ENCODE peak calls at places on chromosomes 12 and 14, in six cellular contexts. A is HL-60, S is K562, E is A549, T is SK-N-SH, I is HepG2. D is an unnamed sample.

GRCh38 chr14:103070263-103070885 is 13.0 kb upstream of the CDC42BPB start:
- DNase-seq in A (no peak), S (no peak), E (no peak), T (no peak), I (no peak), D (no peak)

GRCh38 chr14:99476864-99477263 is 3.8 kb downstream of the SETD3 start:
- DNase-seq in A (peak), S (no peak), E (no peak), T (no peak), I (no peak), D (no peak)

GRCh38 chr12:105705765-105706164 is 375.3 kb downstream of the C12orf75 start:
- DNase-seq in A (peak), S (peak), E (peak), T (peak), I (peak), D (peak)

GRCh38 chr12:510071-510825 is 50.5 kb downstream of the B4GALNT3 start:
- DNase-seq in A (no peak), S (no peak), E (no peak), T (peak), I (no peak), D (no peak)

GRCh38 chr12:31651893-31652521 is 7.5 kb upstream of the ETFBKMT start:
- DNase-seq in A (no peak), S (peak), E (no peak), T (peak), I (no peak), D (no peak)

GRCh38 chr12:41112903-41113302 is 75.2 kb upstream of the PDZRN4 start:
- DNase-seq in A (no peak), S (no peak), E (no peak), T (no peak), I (no peak), D (no peak)

GRCh38 chr12:88836156-88836555 is 255.9 kb upstream of the KITLG start:
- DNase-seq in A (no peak), S (no peak), E (no peak), T (no peak), I (peak), D (no peak)

GRCh38 chr12:104596876-104597833 is 140.4 kb downstream of the CHST11 start:
- DNase-seq in A (no peak), S (no peak), E (no peak), T (no peak), I (no peak), D (no peak)

GRCh38 chr14:41606249-41607118 is at the start of gene LRFN5:
- DNase-seq in A (no peak), S (no peak), E (no peak), T (peak), I (no peak), D (no peak)

GRCh38 chr12:117596968-117597367 is 235.5 kb upstream of the NOS1 start:
- DNase-seq in A (no peak), S (no peak), E (no peak), T (no peak), I (no peak), D (peak)

GRCh38 chr12:60335765-60336164 is 739.9 kb downstream of the SLC16A7 start:
- DNase-seq in A (no peak), S (no peak), E (no peak), T (no peak), I (no peak), D (no peak)

GRCh38 chr14:21014761-21015190 is 10.1 kb downstream of the NDRG2 start:
- DNase-seq in A (peak), S (peak), E (peak), T (peak), I (peak), D (peak)

GRCh38 chr14:104690266-104690711 is 871 bp downstream of the INF2 start:
- DNase-seq in A (no peak), S (no peak), E (no peak), T (no peak), I (no peak), D (no peak)

GRCh38 chr12:123986374-123986920 is 13.4 kb downstream of the ZNF664 start:
- DNase-seq in A (no peak), S (no peak), E (no peak), T (no peak), I (no peak), D (no peak)

GRCh38 chr14:95359974-95360826 is 40.5 kb upstream of the CLMN start:
- DNase-seq in A (no peak), S (no peak), E (no peak), T (no peak), I (no peak), D (no peak)

GRCh38 chr12:68893741-68894140 is 39.2 kb downstream of the CPM start:
- DNase-seq in A (no peak), S (no peak), E (no peak), T (no peak), I (no peak), D (no peak)

GRCh38 chr14:50089213-50089612 is 27.2 kb downstream of the VCPKMT start:
- DNase-seq in A (no peak), S (peak), E (no peak), T (no peak), I (no peak), D (no peak)

GRCh38 chr14:50531595-50532501 is 521 bp downstream of the MAP4K5 start:
- DNase-seq in A (peak), S (peak), E (no peak), T (peak), I (no peak), D (no peak)

GRCh38 chr12:76176935-76177334 is 92.5 kb upstream of the NAP1L1 start:
- DNase-seq in A (no peak), S (no peak), E (no peak), T (no peak), I (no peak), D (no peak)

GRCh38 chr12:54658306-54659264 is 10.4 kb upstream of the DCD start:
- DNase-seq in A (peak), S (peak), E (peak), T (peak), I (peak), D (peak)

GRCh38 chr12:117986705-117987469 is 18.1 kb upstream of the KSR2 start:
- DNase-seq in A (no peak), S (no peak), E (peak), T (no peak), I (no peak), D (no peak)

GRCh38 chr12:7091660-7092228 is 501 bp downstream of the C1R start:
- DNase-seq in A (no peak), S (no peak), E (no peak), T (no peak), I (no peak), D (no peak)

GRCh38 chr12:53714004-53714403 is 13.2 kb downstream of the CALCOCO1 start:
- DNase-seq in A (no peak), S (no peak), E (no peak), T (no peak), I (no peak), D (no peak)

GRCh38 chr14:37343307-37344094 is 145.8 kb downstream of the MIPOL1 start:
- DNase-seq in A (no peak), S (no peak), E (no peak), T (no peak), I (no peak), D (no peak)

GRCh38 chr12:22234561-22234960 is 99.9 kb downstream of the ST8SIA1 start:
- DNase-seq in A (no peak), S (no peak), E (no peak), T (no peak), I (no peak), D (no peak)

GRCh38 chr14:42214981-42215491 is 608.4 kb downstream of the LRFN5 start:
- DNase-seq in A (no peak), S (no peak), E (no peak), T (no peak), I (no peak), D (peak)

GRCh38 chr14:72607386-72608125 is 286.3 kb downstream of the DPF3 start:
- DNase-seq in A (no peak), S (no peak), E (no peak), T (no peak), I (no peak), D (no peak)

GRCh38 chr12:37548266-37548805 is 768.2 kb upstream of the ALG10B start:
- DNase-seq in A (no peak), S (no peak), E (no peak), T (no peak), I (no peak), D (no peak)

GRCh38 chr12:62371661-62372060 is 95.0 kb upstream of the MON2 start:
- DNase-seq in A (no peak), S (no peak), E (no peak), T (no peak), I (no peak), D (no peak)

GRCh38 chr14:97407701-97408407 is 610.7 kb downstream of the VRK1 start:
- DNase-seq in A (no peak), S (no peak), E (no peak), T (no peak), I (no peak), D (no peak)

GRCh38 chr12:116910645-116911449 is at the start of gene FBXW8:
- DNase-seq in A (peak), S (peak), E (peak), T (peak), I (peak), D (no peak)

GRCh38 chr14:90487031-90487430 is 90.2 kb downstream of the CALM1 start:
- DNase-seq in A (no peak), S (no peak), E (no peak), T (peak), I (no peak), D (no peak)

GRCh38 chr12:5295151-5295550 is 136.8 kb upstream of the NTF3 start:
- DNase-seq in A (no peak), S (no peak), E (no peak), T (no peak), I (no peak), D (no peak)
- TF ChIP-seq REST in A (no peak), S (no peak), E (no peak), T (no peak), I (no peak), D (no peak)

DNA sequence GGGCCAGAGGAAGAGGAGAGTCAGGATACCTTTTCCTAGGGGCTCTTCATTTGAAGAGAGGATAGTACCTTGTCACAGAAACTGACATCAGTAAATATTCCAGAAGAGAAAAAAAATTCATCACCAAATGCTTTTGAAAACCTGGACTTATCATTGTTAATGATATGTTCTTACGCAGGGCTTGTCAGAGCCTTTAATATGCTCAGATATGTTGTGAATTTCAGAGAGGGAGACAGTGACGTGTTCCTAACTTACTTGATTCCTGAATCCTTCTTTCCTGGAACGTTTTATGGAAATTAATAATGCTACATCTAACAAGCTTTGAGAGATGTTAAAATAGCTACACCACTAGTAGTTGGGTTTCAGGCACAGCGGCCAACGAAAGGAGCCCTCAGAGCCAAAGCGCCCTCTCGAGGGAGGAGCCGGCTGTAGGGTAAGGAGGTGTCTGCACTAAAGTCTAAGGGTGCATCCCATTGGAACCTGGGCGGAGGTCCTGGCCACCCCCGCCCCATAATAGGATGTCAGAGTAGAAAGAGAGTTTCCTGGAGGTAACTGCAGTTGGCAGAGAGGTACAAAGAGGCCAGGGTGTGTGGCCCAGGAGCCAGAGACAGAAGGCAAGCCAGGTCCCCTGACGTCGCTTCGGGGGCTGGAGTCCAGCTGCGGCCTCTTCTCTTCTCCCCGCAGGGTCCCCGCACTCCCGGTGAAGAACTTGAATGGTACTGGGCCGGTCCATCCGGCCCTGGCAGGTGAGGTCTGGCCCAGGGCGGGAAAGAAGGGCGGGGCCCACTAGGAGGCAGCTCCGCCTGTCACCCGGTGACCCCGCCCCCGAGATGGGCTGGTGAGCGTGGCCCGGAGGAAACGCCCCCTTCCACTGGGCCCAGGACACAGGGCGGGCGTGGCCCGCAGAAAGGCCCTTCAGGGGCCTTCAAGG is 36.2 kb downstream of the DTX1 start:
- DNase-seq in A (peak), S (peak), E (peak), T (no peak), I (no peak), D (no peak)
- TF ChIP-seq REST in A (no peak), S (no peak), E (no peak), T (no peak), I (no peak), D (no peak)

DNA sequence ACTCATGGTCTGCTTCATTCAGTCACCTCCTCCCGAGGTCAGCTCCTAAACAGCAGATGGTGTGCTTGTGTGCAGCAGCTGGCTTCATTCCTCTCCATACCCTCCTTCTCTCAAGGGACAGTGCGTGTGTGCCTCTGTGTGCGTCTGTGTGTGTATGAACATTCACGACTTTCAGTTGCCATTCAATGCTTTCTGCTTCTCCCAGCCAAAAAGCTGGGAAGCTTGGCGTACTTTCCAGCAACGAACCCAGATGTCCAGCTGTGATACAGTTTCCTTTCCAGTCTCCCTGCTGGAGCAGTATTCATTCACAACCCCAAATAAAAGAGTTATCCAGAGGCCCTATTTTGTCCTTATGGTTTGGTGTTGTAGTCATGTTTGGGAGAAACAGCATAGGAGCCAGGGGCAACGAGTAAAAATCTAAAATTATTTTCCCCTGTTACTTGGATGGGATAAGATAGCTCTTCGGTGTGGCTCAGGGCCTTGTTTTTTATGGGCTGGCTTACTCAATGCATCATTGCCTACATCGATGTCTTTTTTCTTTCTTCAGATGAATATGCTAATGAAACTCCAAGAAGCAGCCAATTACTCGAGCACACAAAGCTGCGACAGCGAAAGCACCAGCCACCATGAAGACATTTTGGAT is 379.3 kb downstream of the NAV3 start:
- DNase-seq in A (no peak), S (no peak), E (no peak), T (no peak), I (no peak), D (no peak)
- TF ChIP-seq REST in A (no peak), S (no peak), E (no peak), T (no peak), I (no peak), D (no peak)

DNA sequence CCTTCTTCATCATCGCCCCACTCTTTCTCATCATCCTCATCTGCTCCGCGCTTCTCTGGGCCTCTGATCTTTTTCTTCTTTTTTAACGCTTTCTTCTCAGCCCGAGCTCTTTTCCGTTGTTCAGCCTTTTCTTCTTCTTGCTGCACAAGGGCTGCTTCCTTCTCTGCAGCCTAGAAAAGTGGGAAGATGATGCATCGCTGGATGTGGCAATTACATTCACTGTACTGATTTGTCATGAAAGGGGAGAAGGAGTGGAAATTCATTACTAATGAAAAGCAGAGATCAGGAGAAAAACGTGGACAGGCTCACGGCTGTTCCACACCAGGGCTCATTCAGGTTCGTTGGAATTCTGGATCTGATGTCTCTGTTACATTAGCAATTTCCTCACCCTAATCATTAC is 15.1 kb downstream of the FICD start:
- DNase-seq in A (no peak), S (no peak), E (no peak), T (no peak), I (no peak), D (no peak)
- TF ChIP-seq REST in A (no peak), S (no peak), E (no peak), T (no peak), I (no peak), D (no peak)

GRCh38 chr14:64387738-64388532 is at the start of gene MTHFD1:
- DNase-seq in A (peak), S (peak), E (peak), T (peak), I (peak), D (peak)

GRCh38 chr14:64391113-64391725 is 3.1 kb downstream of the MTHFD1 start:
- DNase-seq in A (no peak), S (peak), E (no peak), T (no peak), I (no peak), D (no peak)

GRCh38 chr14:64388533-64389243 is 535 bp downstream of the MTHFD1 start:
- DNase-seq in A (peak), S (peak), E (no peak), T (peak), I (peak), D (no peak)

GRCh38 chr14:64391986-64392385 is 3.8 kb downstream of the MTHFD1 start:
- DNase-seq in A (no peak), S (no peak), E (no peak), T (no peak), I (no peak), D (no peak)

GRCh38 chr14:64387232-64387737 is 868 bp upstream of the MTHFD1 start:
- DNase-seq in A (no peak), S (peak), E (peak), T (peak), I (peak), D (no peak)
- TF ChIP-seq REST in A (no peak), S (no peak), E (no peak), T (no peak), I (no peak), D (no peak)

GRCh38 chr12:66859751-66860440 is 181.0 kb upstream of the GRIP1 start:
- DNase-seq in A (no peak), S (no peak), E (no peak), T (no peak), I (no peak), D (no peak)

GRCh38 chr12:66863276-66863675 is 184.4 kb upstream of the GRIP1 start:
- DNase-seq in A (no peak), S (no peak), E (no peak), T (no peak), I (no peak), D (no peak)

GRCh38 chr12:66862586-66862985 is 183.7 kb upstream of the GRIP1 start:
- DNase-seq in A (no peak), S (no peak), E (no peak), T (no peak), I (no peak), D (no peak)

GRCh38 chr12:66861157-66861750 is 182.4 kb upstream of the GRIP1 start:
- DNase-seq in A (peak), S (peak), E (peak), T (peak), I (peak), D (peak)
- TF ChIP-seq REST in A (no peak), S (no peak), E (no peak), T (no peak), I (no peak), D (no peak)

GRCh38 chr14:68788275-68789001 is 4.4 kb downstream of the ZFP36L1 start:
- DNase-seq in A (no peak), S (no peak), E (no peak), T (no peak), I (no peak), D (no peak)
- TF ChIP-seq REST in A (no peak), S (no peak), E (peak), T (no peak), I (no peak), D (no peak)

GRCh38 chr12:74891276-74891675 is 318.4 kb downstream of the KCNC2 start:
- DNase-seq in A (no peak), S (no peak), E (no peak), T (no peak), I (no peak), D (no peak)
- TF ChIP-seq REST in A (no peak), S (no peak), E (no peak), T (no peak), I (no peak), D (no peak)

D was measured in Panc1.